ENCODE peak calls at places on chromosomes 4 and X, in five cellular contexts. One of them, this sample, is unnamed.

GRCh38 chr4:12359420-12359819 is 930.7 kb upstream of the HS3ST1 start:
- DNase-seq in upper lobe of right lung: no peak
- DNase-seq in CD4-positive, CD25-positive, alpha-beta regulatory T cell: no peak
- DNase-seq in coronary artery: no peak
- DNase-seq in SJSA1: no peak
- DNase-seq in this sample: no peak

GRCh38 chr4:101127176-101127790 is 220.0 kb downstream of the PPP3CA start:
- DNase-seq in upper lobe of right lung: no peak
- DNase-seq in CD4-positive, CD25-positive, alpha-beta regulatory T cell: no peak
- DNase-seq in coronary artery: no peak
- DNase-seq in SJSA1: no peak
- DNase-seq in this sample: no peak

GRCh38 chr4:124189545-124189944 is 523.0 kb downstream of the ANKRD50 start:
- DNase-seq in upper lobe of right lung: no peak
- DNase-seq in CD4-positive, CD25-positive, alpha-beta regulatory T cell: no peak
- DNase-seq in coronary artery: no peak
- DNase-seq in SJSA1: no peak
- DNase-seq in this sample: no peak

GRCh38 chr4:55407764-55408163 is 12.0 kb downstream of the TMEM165 start:
- DNase-seq in upper lobe of right lung: no peak
- DNase-seq in CD4-positive, CD25-positive, alpha-beta regulatory T cell: no peak
- DNase-seq in coronary artery: no peak
- DNase-seq in SJSA1: no peak
- DNase-seq in this sample: no peak

GRCh38 chr4:21915761-21916160 is 32.8 kb downstream of the KCNIP4 start:
- DNase-seq in upper lobe of right lung: no peak
- DNase-seq in CD4-positive, CD25-positive, alpha-beta regulatory T cell: no peak
- DNase-seq in coronary artery: no peak
- DNase-seq in SJSA1: no peak
- DNase-seq in this sample: no peak

GRCh38 chr4:108779958-108780357 is 17.1 kb upstream of the ETNPPL start:
- DNase-seq in upper lobe of right lung: no peak
- DNase-seq in CD4-positive, CD25-positive, alpha-beta regulatory T cell: no peak
- DNase-seq in coronary artery: no peak
- DNase-seq in SJSA1: no peak
- DNase-seq in this sample: peak; percentile 59

GRCh38 chr4:113692809-113693411 is 68.6 kb downstream of the CAMK2D start:
- DNase-seq in upper lobe of right lung: no peak
- DNase-seq in CD4-positive, CD25-positive, alpha-beta regulatory T cell: no peak
- DNase-seq in coronary artery: no peak
- DNase-seq in SJSA1: no peak
- DNase-seq in this sample: no peak

GRCh38 chr4:132593717-132594400 is 555.2 kb upstream of the PCDH10 start:
- DNase-seq in upper lobe of right lung: no peak
- DNase-seq in CD4-positive, CD25-positive, alpha-beta regulatory T cell: no peak
- DNase-seq in coronary artery: no peak
- DNase-seq in SJSA1: no peak
- DNase-seq in this sample: no peak

GRCh38 chr4:3699678-3700077 is 66.5 kb upstream of the ADRA2C start:
- DNase-seq in upper lobe of right lung: peak; percentile 48
- DNase-seq in CD4-positive, CD25-positive, alpha-beta regulatory T cell: no peak
- DNase-seq in coronary artery: no peak
- DNase-seq in SJSA1: no peak
- DNase-seq in this sample: no peak

GRCh38 chrX:45598841-45599240 is 398.2 kb upstream of the DIPK2B start:
- DNase-seq in upper lobe of right lung: no peak
- DNase-seq in CD4-positive, CD25-positive, alpha-beta regulatory T cell: no peak
- DNase-seq in coronary artery: no peak
- DNase-seq in SJSA1: no peak
- DNase-seq in this sample: no peak

GRCh38 chr4:184795214-184795844 is 30.4 kb downstream of the ACSL1 start:
- DNase-seq in upper lobe of right lung: no peak
- DNase-seq in CD4-positive, CD25-positive, alpha-beta regulatory T cell: no peak
- DNase-seq in coronary artery: no peak
- DNase-seq in SJSA1: no peak
- DNase-seq in this sample: peak; percentile 4

GRCh38 chr4:148795156-148795864 is 353.1 kb upstream of the NR3C2 start:
- DNase-seq in upper lobe of right lung: peak; percentile 66
- DNase-seq in CD4-positive, CD25-positive, alpha-beta regulatory T cell: no peak
- DNase-seq in coronary artery: no peak
- DNase-seq in SJSA1: no peak
- DNase-seq in this sample: peak; percentile 55

GRCh38 chr4:140135529-140136021 is 18.4 kb downstream of the MAML3 start:
- DNase-seq in upper lobe of right lung: peak; percentile 69
- DNase-seq in CD4-positive, CD25-positive, alpha-beta regulatory T cell: no peak
- DNase-seq in coronary artery: peak; percentile 74
- DNase-seq in SJSA1: peak; percentile 45
- DNase-seq in this sample: peak; percentile 48

GRCh38 chrX:1531106-1531890 is 5.7 kb downstream of the P2RY8 start:
- DNase-seq in upper lobe of right lung: peak; percentile 32
- DNase-seq in CD4-positive, CD25-positive, alpha-beta regulatory T cell: no peak
- DNase-seq in coronary artery: no peak
- DNase-seq in SJSA1: no peak
- DNase-seq in this sample: no peak

GRCh38 chr4:7753271-7753670 is 186.4 kb downstream of the AFAP1 start:
- DNase-seq in upper lobe of right lung: no peak
- DNase-seq in CD4-positive, CD25-positive, alpha-beta regulatory T cell: no peak
- DNase-seq in coronary artery: no peak
- DNase-seq in SJSA1: no peak
- DNase-seq in this sample: no peak

GRCh38 chrX:70183091-70183490 is 5.8 kb downstream of the DGAT2L6 start:
- DNase-seq in upper lobe of right lung: no peak
- DNase-seq in CD4-positive, CD25-positive, alpha-beta regulatory T cell: no peak
- DNase-seq in coronary artery: no peak
- DNase-seq in SJSA1: no peak
- DNase-seq in this sample: no peak

GRCh38 chr4:120691106-120691505 is 231.4 kb downstream of the PRDM5 start:
- DNase-seq in upper lobe of right lung: no peak
- DNase-seq in CD4-positive, CD25-positive, alpha-beta regulatory T cell: no peak
- DNase-seq in coronary artery: no peak
- DNase-seq in SJSA1: no peak
- DNase-seq in this sample: no peak

GRCh38 chr4:139050436-139050835 is 34.9 kb downstream of the NOCT start:
- DNase-seq in upper lobe of right lung: no peak
- DNase-seq in CD4-positive, CD25-positive, alpha-beta regulatory T cell: no peak
- DNase-seq in coronary artery: no peak
- DNase-seq in SJSA1: peak; percentile 28
- DNase-seq in this sample: no peak

GRCh38 chrX:131316260-131316659 is 27.2 kb upstream of the IGSF1 start:
- DNase-seq in upper lobe of right lung: no peak
- DNase-seq in CD4-positive, CD25-positive, alpha-beta regulatory T cell: no peak
- DNase-seq in coronary artery: no peak
- DNase-seq in SJSA1: no peak
- DNase-seq in this sample: no peak

GRCh38 chrX:149628280-149628679 is 3.3 kb downstream of the TMEM185A start:
- DNase-seq in upper lobe of right lung: no peak
- DNase-seq in CD4-positive, CD25-positive, alpha-beta regulatory T cell: no peak
- DNase-seq in coronary artery: no peak
- DNase-seq in SJSA1: no peak
- DNase-seq in this sample: no peak

GRCh38 chr4:169005453-169006099 is 4.5 kb downstream of the CBR4 start:
- DNase-seq in upper lobe of right lung: no peak
- DNase-seq in CD4-positive, CD25-positive, alpha-beta regulatory T cell: no peak
- DNase-seq in coronary artery: no peak
- DNase-seq in SJSA1: no peak
- DNase-seq in this sample: no peak

GRCh38 chr4:40687676-40688389 is 58.2 kb upstream of the RBM47 start:
- DNase-seq in upper lobe of right lung: no peak
- DNase-seq in CD4-positive, CD25-positive, alpha-beta regulatory T cell: no peak
- DNase-seq in coronary artery: no peak
- DNase-seq in SJSA1: no peak
- DNase-seq in this sample: no peak

GRCh38 chr4:131613086-131613823 is 1535.8 kb upstream of the PCDH10 start:
- DNase-seq in upper lobe of right lung: no peak
- DNase-seq in CD4-positive, CD25-positive, alpha-beta regulatory T cell: no peak
- DNase-seq in coronary artery: no peak
- DNase-seq in SJSA1: no peak
- DNase-seq in this sample: no peak

GRCh38 chr4:41538017-41538733 is at the start of gene LIMCH1:
- DNase-seq in upper lobe of right lung: peak; percentile 67
- DNase-seq in CD4-positive, CD25-positive, alpha-beta regulatory T cell: no peak
- DNase-seq in coronary artery: peak; percentile 90
- DNase-seq in SJSA1: peak; percentile 27
- DNase-seq in this sample: no peak

GRCh38 chr4:106315476-106315967 is 487 bp downstream of the TBCK start:
- DNase-seq in upper lobe of right lung: no peak
- DNase-seq in CD4-positive, CD25-positive, alpha-beta regulatory T cell: peak; percentile 13
- DNase-seq in coronary artery: no peak
- DNase-seq in SJSA1: no peak
- DNase-seq in this sample: no peak

GRCh38 chr4:24657768-24658617 is 73.6 kb upstream of the DHX15 start:
- DNase-seq in upper lobe of right lung: no peak
- DNase-seq in CD4-positive, CD25-positive, alpha-beta regulatory T cell: no peak
- DNase-seq in coronary artery: no peak
- DNase-seq in SJSA1: peak; percentile 48
- DNase-seq in this sample: no peak

GRCh38 chr4:3202836-3203820 is 45.8 kb upstream of the MSANTD1 start:
- DNase-seq in upper lobe of right lung: no peak
- DNase-seq in CD4-positive, CD25-positive, alpha-beta regulatory T cell: peak; percentile 9
- DNase-seq in coronary artery: no peak
- DNase-seq in SJSA1: no peak
- DNase-seq in this sample: no peak

GRCh38 chr4:62588671-62589070 is 1388.5 kb downstream of the ADGRL3 start:
- DNase-seq in upper lobe of right lung: no peak
- DNase-seq in CD4-positive, CD25-positive, alpha-beta regulatory T cell: no peak
- DNase-seq in coronary artery: no peak
- DNase-seq in SJSA1: no peak
- DNase-seq in this sample: no peak

GRCh38 chrX:135973025-135973547 is 702 bp downstream of the MMGT1 start:
- DNase-seq in upper lobe of right lung: no peak
- DNase-seq in CD4-positive, CD25-positive, alpha-beta regulatory T cell: no peak
- DNase-seq in coronary artery: no peak
- DNase-seq in SJSA1: peak; percentile 4
- DNase-seq in this sample: no peak

GRCh38 chr4:71570492-71570891 is 213.4 kb downstream of the GC start:
- DNase-seq in upper lobe of right lung: no peak
- DNase-seq in CD4-positive, CD25-positive, alpha-beta regulatory T cell: no peak
- DNase-seq in coronary artery: no peak
- DNase-seq in SJSA1: no peak
- DNase-seq in this sample: no peak